ENCODE peak calls at places on chromosomes 16 and 17, in eight cellular contexts. F is SW480; Z is GM23248; X is activated CD4-positive, alpha-beta T cell treated with anti-CD3 and anti-CD28 coated beads for 48 hours; N is IMR-90; C is CD8-positive, alpha-beta memory T cell; R is right atrium auricular region; U is EL. W is an unnamed sample.

GRCh38 chr17:77504652-77505459 is 364.1 kb downstream of the SEC14L1 start:
- DNase-seq in F (no peak), C (no peak), U (no peak), N (no peak), R (no peak), Z (no peak), X (no peak), W (no peak)

GRCh38 chr16:10121496-10121895 is 60.7 kb downstream of the GRIN2A start:
- DNase-seq in C (no peak), N (peak), F (peak), R (no peak), Z (peak), U (peak), X (no peak), W (no peak)

GRCh38 chr17:43094129-43094834 is 30.9 kb downstream of the BRCA1 start:
- DNase-seq in F (no peak), Z (peak), N (peak), R (no peak), U (peak), X (no peak), C (no peak), W (no peak)

GRCh38 chr16:78993342-78993741 is 607.2 kb downstream of the MAF start:
- DNase-seq in N (no peak), U (no peak), Z (no peak), C (no peak), R (no peak), X (no peak), F (peak), W (peak)

GRCh38 chr16:81003610-81004460 is 2.9 kb downstream of the CMC2 start:
- DNase-seq in R (no peak), X (peak), F (no peak), U (peak), C (no peak), Z (peak), N (peak), W (no peak)

GRCh38 chr16:49341706-49342105 is 31.9 kb upstream of the C16orf78 start:
- DNase-seq in U (no peak), R (peak), F (no peak), Z (no peak), X (no peak), N (no peak), C (no peak), W (no peak)

GRCh38 chr17:5050281-5050680 is 15.1 kb upstream of the SLC52A1 start:
- DNase-seq in C (no peak), U (no peak), N (peak), R (no peak), F (no peak), Z (no peak), X (no peak), W (no peak)

GRCh38 chr16:88352261-88353200 is 30.2 kb upstream of the ZNF469 start:
- DNase-seq in C (no peak), Z (peak), U (peak), N (no peak), R (no peak), X (no peak), F (no peak), W (no peak)

GRCh38 chr16:46857261-46857962 is 26.4 kb upstream of the C16orf87 start:
- DNase-seq in C (no peak), X (peak), R (no peak), F (peak), U (peak), Z (peak), N (peak), W (peak)

GRCh38 chr17:2695961-2696760 is 15.4 kb downstream of the CLUH start:
- DNase-seq in R (no peak), C (no peak), X (peak), F (no peak), U (no peak), Z (no peak), N (no peak), W (no peak)

GRCh38 chr17:43554857-43555256 is 8.7 kb upstream of the ETV4 start:
- DNase-seq in X (no peak), C (no peak), Z (no peak), R (no peak), U (no peak), N (no peak), F (no peak), W (no peak)

GRCh38 chr17:14747576-14747940 is 446.7 kb downstream of the HS3ST3B1 start:
- DNase-seq in U (no peak), Z (peak), F (no peak), X (no peak), N (peak), C (no peak), R (no peak), W (no peak)

GRCh38 chr17:57551321-57552079 is 193.6 kb downstream of the CCDC182 start:
- DNase-seq in X (no peak), U (no peak), C (no peak), F (no peak), R (no peak), Z (no peak), N (no peak), W (no peak)

GRCh38 chr16:50198802-50199410 is 45.8 kb downstream of the TENT4B start:
- DNase-seq in N (no peak), F (peak), C (no peak), U (no peak), R (no peak), X (no peak), Z (no peak), W (peak)

GRCh38 chr16:88977028-88977844 is at the start of gene CBFA2T3:
- DNase-seq in U (peak), N (no peak), C (no peak), F (no peak), Z (no peak), R (peak), X (no peak), W (peak)

GRCh38 chr16:67865318-67865717 is 7.5 kb upstream of the EDC4 start:
- DNase-seq in C (no peak), N (peak), X (no peak), U (peak), F (peak), Z (peak), R (no peak), W (peak)

GRCh38 chr17:35674552-35674951 is 56.9 kb upstream of the RASL10B start:
- DNase-seq in R (no peak), Z (no peak), C (no peak), X (no peak), F (no peak), N (no peak), U (no peak), W (no peak)

GRCh38 chr16:79874391-79874790 is 273.9 kb upstream of the MAF start:
- DNase-seq in Z (no peak), R (no peak), C (no peak), F (no peak), N (no peak), U (no peak), X (no peak), W (peak)

GRCh38 chr16:30063893-30064745 is 1.4 kb upstream of the ALDOA start:
- DNase-seq in U (no peak), R (peak), X (peak), F (peak), C (peak), N (peak), Z (peak), W (peak)

GRCh38 chr17:41918392-41919164 is at the start of gene ACLY:
- DNase-seq in C (peak), Z (peak), F (peak), R (peak), N (peak), X (peak), U (peak), W (peak)

GRCh38 chr17:57135748-57136342 is 50.8 kb downstream of the AKAP1 start:
- DNase-seq in Z (no peak), R (no peak), N (no peak), X (no peak), F (no peak), C (no peak), U (no peak), W (no peak)

W was measured in DMS53.